ENCODE peak calls at places on chromosomes 16 and 17, in ten cellular contexts. G is endothelial cell of umbilical vein; O is heart left ventricle; M is PC-3; D is heart right ventricle; U is H7; L is lower lobe of right lung; B is thoracic aorta; J is CD8-positive, alpha-beta memory T cell; V is brain microvascular endothelial cell. X is an unnamed sample. For H3K27me3, the result is how much of the 10 kb centered on the place peaks cover.

GRCh38 chr17:38574712-38575111 is 31.0 kb downstream of the SRCIN1 start:
- DNase-seq in G (no peak), O (no peak), M (no peak), D (no peak), U (peak), L (no peak), B (no peak), J (no peak), V (no peak), X (no peak)

GRCh38 chr16:47143677-47144558 is at the start of gene NETO2:
- DNase-seq in G (peak), O (peak), M (peak), D (peak), U (peak), L (peak), B (no peak), J (peak), V (peak), X (no peak)

GRCh38 chr16:85303354-85303883 is 191.1 kb upstream of the CIBAR2 start:
- DNase-seq in G (peak), O (peak), M (no peak), D (peak), U (peak), L (peak), B (no peak), J (peak), V (no peak), X (no peak)

GRCh38 chr17:17741346-17742023 is 60.2 kb downstream of the RAI1 start:
- DNase-seq in G (peak), O (no peak), M (no peak), D (no peak), U (peak), L (no peak), B (no peak), J (no peak), V (no peak), X (no peak)

GRCh38 chr17:67518881-67519280 is 141.8 kb downstream of the PITPNC1 start:
- DNase-seq in G (no peak), O (no peak), M (no peak), D (no peak), U (no peak), L (no peak), B (no peak), J (no peak), V (no peak), X (no peak)

GRCh38 chr17:78358538-78359215 is 1.2 kb downstream of the SOCS3 start:
- DNase-seq in G (peak), O (no peak), M (no peak), D (no peak), U (peak), L (peak), B (no peak), J (no peak), V (no peak), X (no peak)

GRCh38 chr16:13429411-13429810 is 490.5 kb upstream of the ERCC4 start:
- DNase-seq in G (no peak), O (no peak), M (no peak), D (no peak), U (no peak), L (no peak), B (no peak), J (no peak), V (no peak), X (no peak)

GRCh38 chr16:73228649-73229048 is 180.7 kb upstream of the ZFHX3 start:
- DNase-seq in G (peak), O (peak), M (no peak), D (peak), U (no peak), L (no peak), B (no peak), J (no peak), V (peak), X (no peak)

GRCh38 chr16:13333336-13333735 is 431.9 kb downstream of the SHISA9 start:
- DNase-seq in G (no peak), O (no peak), M (no peak), D (no peak), U (no peak), L (no peak), B (no peak), J (no peak), V (no peak), X (no peak)

GRCh38 chr16:46731691-46732555 is 16.2 kb downstream of the MYLK3 start:
- DNase-seq in G (no peak), O (peak), M (no peak), D (peak), U (no peak), L (no peak), B (no peak), J (no peak), V (no peak), X (no peak)

GRCh38 chr16:79599837-79600635 is 501 bp downstream of the MAF start:
- DNase-seq in G (no peak), O (peak), M (no peak), D (peak), U (peak), L (peak), B (no peak), J (no peak), V (no peak), X (no peak)

GRCh38 chr16:4743217-4743897 is 9.0 kb downstream of the DNAAF8 start:
- DNase-seq in G (no peak), O (no peak), M (no peak), D (no peak), U (peak), L (no peak), B (no peak), J (no peak), V (no peak), X (no peak)

GRCh38 chr17:19883537-19884215 is 15.9 kb upstream of the ULK2 start:
- DNase-seq in G (no peak), O (no peak), M (no peak), D (no peak), U (no peak), L (peak), B (no peak), J (no peak), V (no peak), X (no peak)

GRCh38 chr17:34255381-34255732 is 272 bp downstream of the CCL2 start:
- DNase-seq in G (no peak), O (no peak), M (no peak), D (no peak), U (no peak), L (no peak), B (no peak), J (no peak), V (no peak), X (no peak)

GRCh38 chr17:73657473-73658116 is 13.3 kb upstream of the SDK2 start:
- DNase-seq in G (no peak), O (peak), M (peak), D (peak), U (peak), L (peak), B (no peak), J (no peak), V (no peak), X (no peak)

GRCh38 chr16:74140557-74140956 is 156.1 kb upstream of the PSMD7 start:
- DNase-seq in G (no peak), O (no peak), M (no peak), D (no peak), U (no peak), L (no peak), B (no peak), J (no peak), V (no peak), X (no peak)

GRCh38 chr17:42266918-42267766 is 9.0 kb downstream of the STAT5B start:
- DNase-seq in G (no peak), O (no peak), M (no peak), D (no peak), U (no peak), L (no peak), B (no peak), J (peak), V (peak), X (no peak)

GRCh38 chr16:66337434-66338188 is 28.9 kb upstream of the CDH5 start:
- DNase-seq in G (no peak), O (no peak), M (no peak), D (no peak), U (no peak), L (no peak), B (no peak), J (no peak), V (no peak), X (no peak)

GRCh38 chr16:12362482-12363458 is 386.2 kb downstream of the SNX29 start:
- DNase-seq in G (peak), O (peak), M (no peak), D (peak), U (no peak), L (no peak), B (no peak), J (no peak), V (no peak), X (no peak)

GRCh38 chr16:88798772-88799455 is 4.7 kb upstream of the CDT1 start:
- DNase-seq in G (no peak), O (no peak), M (no peak), D (no peak), U (no peak), L (no peak), B (no peak), J (no peak), V (no peak), X (no peak)

GRCh38 chr16:86653289-86654006 is 75.1 kb downstream of the FOXL1 start:
- DNase-seq in G (no peak), O (peak), M (no peak), D (peak), U (no peak), L (no peak), B (no peak), J (no peak), V (peak), X (no peak)

GRCh38 chr17:82105882-82106696 is 8.1 kb upstream of the FASN start:
- DNase-seq in G (no peak), O (peak), M (peak), D (peak), U (peak), L (peak), B (no peak), J (peak), V (peak), X (no peak)

GRCh38 chr17:10613775-10614513 is 43.2 kb downstream of the MYH3 start:
- DNase-seq in G (no peak), O (no peak), M (no peak), D (no peak), U (no peak), L (no peak), B (no peak), J (no peak), V (no peak), X (no peak)

GRCh38 chr17:7704601-7705268 is at the start of gene EFNB3:
- DNase-seq in G (no peak), O (peak), M (peak), D (no peak), U (peak), L (peak), B (no peak), J (no peak), V (no peak), X (no peak)

GRCh38 chr17:79543566-79543965 is 67.3 kb downstream of the RBFOX3 start:
- DNase-seq in G (no peak), O (no peak), M (no peak), D (no peak), U (no peak), L (no peak), B (no peak), J (no peak), V (no peak), X (no peak)

GRCh38 chr17:79542718-79543117 is 68.1 kb downstream of the RBFOX3 start:
- DNase-seq in G (no peak), O (no peak), M (no peak), D (no peak), U (no peak), L (no peak), B (no peak), J (no peak), V (no peak), X (no peak)

GRCh38 chr17:79540306-79540705 is 70.5 kb downstream of the RBFOX3 start:
- DNase-seq in G (no peak), O (no peak), M (no peak), D (no peak), U (no peak), L (peak), B (no peak), J (no peak), V (no peak), X (no peak)

GRCh38 chr17:79541451-79541850 is 69.4 kb downstream of the RBFOX3 start:
- DNase-seq in G (no peak), O (no peak), M (no peak), D (no peak), U (no peak), L (no peak), B (no peak), J (no peak), V (no peak), X (no peak)

DNA sequence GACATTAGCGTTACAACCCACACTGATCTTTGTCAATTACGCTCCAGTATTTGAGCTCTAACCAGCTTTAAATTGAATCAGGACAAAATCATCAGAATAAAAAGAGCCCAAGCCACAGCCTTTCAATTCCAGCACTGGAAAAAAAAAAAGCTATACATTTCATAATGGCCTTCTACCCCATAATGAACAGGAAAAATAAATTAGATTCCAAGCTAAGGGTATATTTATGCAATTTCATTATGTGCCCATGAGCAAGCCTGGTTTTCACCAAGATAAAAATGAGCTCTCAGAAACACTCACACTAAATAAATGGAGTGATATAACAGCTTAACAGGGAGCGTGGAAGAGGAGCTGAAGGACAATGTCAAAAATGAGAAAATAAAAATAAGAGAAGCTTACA is 69.8 kb downstream of the RBFOX3 start:
- DNase-seq in G (no peak), O (no peak), M (no peak), D (no peak), U (no peak), L (no peak), B (no peak), J (no peak), V (no peak), X (no peak)
- H3K27me3 ChIP-seq in G (under half), O (under half), M (half or more), D (under half), U (under half), L (under half), B (under half), J (under half), V (under half), X (under half)

DNA sequence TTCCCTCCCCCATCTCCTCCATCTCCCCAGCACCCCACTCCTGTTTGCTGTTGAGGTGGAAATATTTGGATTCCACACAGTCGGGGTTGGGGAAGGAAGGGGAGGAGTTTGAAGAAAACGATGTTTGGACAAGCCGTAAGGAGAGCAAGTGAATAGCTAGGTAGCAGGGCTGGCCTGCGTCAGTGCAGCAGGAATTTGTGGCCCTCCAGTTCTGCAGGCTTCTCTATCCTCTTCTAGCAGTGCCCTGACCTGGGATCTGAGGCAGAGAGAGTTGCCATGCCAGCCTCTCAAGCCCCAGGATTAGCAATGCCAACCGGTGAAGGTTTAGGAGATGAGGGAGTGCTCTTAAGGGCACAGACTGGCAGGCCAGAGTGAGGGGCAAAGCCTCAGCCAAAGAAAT is 12.5 kb downstream of the TLCD2 start:
- DNase-seq in G (peak), O (no peak), M (no peak), D (no peak), U (no peak), L (peak), B (no peak), J (no peak), V (no peak), X (no peak)
- H3K27me3 ChIP-seq in G (under half), O (under half), M (under half), D (under half), U (under half), L (under half), B (under half), J (under half), V (under half), X (under half)

GRCh38 chr17:72122002-72122310 is 1.1 kb downstream of the SOX9 start:
- DNase-seq in G (no peak), O (no peak), M (peak), D (no peak), U (no peak), L (no peak), B (no peak), J (no peak), V (no peak), X (no peak)
- H3K27me3 ChIP-seq in G (half or more), O (half or more), M (under half), D (half or more), U (half or more), L (half or more), B (under half), J (under half), V (under half), X (under half)

GRCh38 chr16:1336619-1337018 is 3.2 kb downstream of the BAIAP3 start:
- DNase-seq in G (no peak), O (no peak), M (no peak), D (no peak), U (no peak), L (no peak), B (no peak), J (no peak), V (no peak), X (no peak)

GRCh38 chr16:1338119-1338730 is 4.8 kb downstream of the BAIAP3 start:
- DNase-seq in G (no peak), O (no peak), M (peak), D (no peak), U (peak), L (no peak), B (no peak), J (no peak), V (no peak), X (no peak)

GRCh38 chr16:1337486-1337885 is 4.0 kb downstream of the BAIAP3 start:
- DNase-seq in G (no peak), O (no peak), M (no peak), D (no peak), U (peak), L (no peak), B (no peak), J (no peak), V (no peak), X (no peak)

GRCh38 chr16:1340730-1341494 is 7.5 kb downstream of the BAIAP3 start:
- DNase-seq in G (no peak), O (no peak), M (no peak), D (no peak), U (no peak), L (no peak), B (no peak), J (no peak), V (no peak), X (no peak)

GRCh38 chr16:1338855-1339675 is 5.6 kb downstream of the BAIAP3 start:
- DNase-seq in G (no peak), O (no peak), M (no peak), D (no peak), U (no peak), L (no peak), B (no peak), J (no peak), V (no peak), X (no peak)
- H3K27me3 ChIP-seq in G (under half), O (under half), M (under half), D (under half), U (under half), L (under half), B (under half), J (under half), V (under half), X (half or more)

GRCh38 chr16:57081744-57082143 is 10.6 kb upstream of the CPNE2 start:
- DNase-seq in G (no peak), O (no peak), M (no peak), D (no peak), U (no peak), L (no peak), B (no peak), J (no peak), V (no peak), X (no peak)
- H3K27me3 ChIP-seq in G (under half), O (under half), M (under half), D (under half), U (under half), L (under half), B (under half), J (under half), V (under half), X (under half)